ENCODE peak calls at places on chromosomes 2 and 18, in four cellular contexts. One of them, this sample, is unnamed.

GRCh38 chr2:219803294-219803693 is 175.9 kb downstream of the SLC4A3 start:
- DNase-seq in A549: no peak
- DNase-seq in IMR-90: peak; percentile 34
- DNase-seq in K562: no peak
- DNase-seq in this sample: no peak

GRCh38 chr2:227813229-227813561 is 447 bp upstream of the CCL20 start:
- DNase-seq in A549: no peak
- DNase-seq in K562: no peak
- DNase-seq in IMR-90: no peak
- DNase-seq in this sample: no peak

GRCh38 chr2:16508061-16508851 is 157.4 kb downstream of the CYRIA start:
- DNase-seq in K562: peak; percentile 39
- DNase-seq in A549: peak; percentile 57
- DNase-seq in IMR-90: no peak
- DNase-seq in this sample: no peak

GRCh38 chr2:109369671-109370191 is 240.7 kb downstream of the SH3RF3 start:
- DNase-seq in IMR-90: no peak
- DNase-seq in K562: no peak
- DNase-seq in A549: no peak
- DNase-seq in this sample: no peak

GRCh38 chr18:58476521-58477210 is 152.2 kb downstream of the ALPK2 start:
- DNase-seq in K562: no peak
- DNase-seq in A549: no peak
- DNase-seq in IMR-90: no peak
- DNase-seq in this sample: no peak

GRCh38 chr2:73043978-73044832 is 27.3 kb downstream of the SFXN5 start:
- DNase-seq in A549: no peak
- DNase-seq in K562: no peak
- DNase-seq in IMR-90: no peak
- DNase-seq in this sample: no peak

GRCh38 chr2:69755862-69756467 is 14.0 kb downstream of the ANXA4 start:
- DNase-seq in A549: peak; percentile 75
- DNase-seq in K562: no peak
- DNase-seq in IMR-90: peak; percentile 60
- DNase-seq in this sample: no peak

GRCh38 chr2:36740031-36740430 is 43.5 kb downstream of the VIT start:
- DNase-seq in K562: no peak
- DNase-seq in A549: no peak
- DNase-seq in IMR-90: no peak
- DNase-seq in this sample: no peak

GRCh38 chr2:201797175-201797840 is 9.0 kb upstream of the CDK15 start:
- DNase-seq in A549: no peak
- DNase-seq in K562: no peak
- DNase-seq in IMR-90: peak; percentile 85
- DNase-seq in this sample: no peak

GRCh38 chr2:191538334-191538910 is 139.5 kb upstream of the NABP1 start:
- DNase-seq in IMR-90: no peak
- DNase-seq in A549: no peak
- DNase-seq in K562: no peak
- DNase-seq in this sample: no peak

GRCh38 chr2:29817846-29818680 is 103.3 kb downstream of the ALK start:
- DNase-seq in A549: no peak
- DNase-seq in IMR-90: no peak
- DNase-seq in K562: no peak
- DNase-seq in this sample: no peak

GRCh38 chr2:30706534-30707303 is 100.5 kb downstream of the CAPN13 start:
- DNase-seq in IMR-90: peak; percentile 60
- DNase-seq in K562: peak; percentile 62
- DNase-seq in A549: peak; percentile 59
- DNase-seq in this sample: peak; percentile 27

GRCh38 chr2:174697267-174697666 is 67.0 kb downstream of the CHRNA1 start:
- DNase-seq in IMR-90: peak; percentile 57
- DNase-seq in K562: peak; percentile 78
- DNase-seq in A549: peak; percentile 91
- DNase-seq in this sample: no peak

GRCh38 chr2:133581027-133581760 is 12.9 kb upstream of the NCKAP5 start:
- DNase-seq in A549: no peak
- DNase-seq in K562: no peak
- DNase-seq in IMR-90: peak; percentile 86
- DNase-seq in this sample: no peak

GRCh38 chr2:139721454-139721995 is 941.3 kb upstream of the NXPH2 start:
- DNase-seq in A549: no peak
- DNase-seq in K562: no peak
- DNase-seq in IMR-90: no peak
- DNase-seq in this sample: no peak

GRCh38 chr2:240873098-240873788 is 4.6 kb downstream of the AGXT start:
- DNase-seq in A549: no peak
- DNase-seq in IMR-90: no peak
- DNase-seq in K562: no peak
- DNase-seq in this sample: no peak

GRCh38 chr2:72916743-72917137 is 579 bp upstream of the EMX1 start:
- DNase-seq in K562: no peak
- DNase-seq in IMR-90: no peak
- DNase-seq in A549: no peak
- DNase-seq in this sample: no peak

GRCh38 chr2:236861196-236861875 is 224.4 kb upstream of the COPS8 start:
- DNase-seq in K562: no peak
- DNase-seq in IMR-90: no peak
- DNase-seq in A549: no peak
- DNase-seq in this sample: no peak

GRCh38 chr18:5107990-5108389 is 89.1 kb downstream of the AKAIN1 start:
- DNase-seq in A549: no peak
- DNase-seq in IMR-90: no peak
- DNase-seq in K562: no peak
- DNase-seq in this sample: no peak

GRCh38 chr18:74803117-74803516 is 205.4 kb downstream of the ZNF407 start:
- DNase-seq in K562: peak; percentile 5
- DNase-seq in IMR-90: no peak
- DNase-seq in A549: no peak
- DNase-seq in this sample: no peak

GRCh38 chr18:70578480-70578879 is 289.6 kb downstream of the SOCS6 start:
- DNase-seq in A549: peak; percentile 3
- DNase-seq in K562: no peak
- DNase-seq in IMR-90: no peak
- DNase-seq in this sample: no peak

GRCh38 chr2:53508667-53509066 is 258.9 kb upstream of the CHAC2 start:
- DNase-seq in A549: no peak
- DNase-seq in IMR-90: peak; percentile 9
- DNase-seq in K562: no peak
- DNase-seq in this sample: no peak

GRCh38 chr2:40511661-40512213 is 59.8 kb upstream of the SLC8A1 start:
- DNase-seq in K562: no peak
- DNase-seq in IMR-90: peak; percentile 80
- DNase-seq in A549: no peak
- DNase-seq in this sample: no peak

GRCh38 chr2:185825557-185825956 is 87.0 kb downstream of the FSIP2 start:
- DNase-seq in A549: no peak
- DNase-seq in IMR-90: no peak
- DNase-seq in K562: no peak
- DNase-seq in this sample: no peak

GRCh38 chr2:11187083-11187619 is 31.9 kb downstream of the SLC66A3 start:
- DNase-seq in K562: no peak
- DNase-seq in A549: no peak
- DNase-seq in IMR-90: peak; percentile 77
- DNase-seq in this sample: no peak

GRCh38 chr2:241496904-241497877 is 11.2 kb downstream of the STK25 start:
- DNase-seq in IMR-90: no peak
- DNase-seq in K562: no peak
- DNase-seq in A549: no peak
- DNase-seq in this sample: no peak

GRCh38 chr2:111116843-111117665 is 3.7 kb upstream of the BCL2L11 start:
- DNase-seq in K562: peak; percentile 65
- DNase-seq in A549: peak; percentile 87
- DNase-seq in IMR-90: peak; percentile 71
- DNase-seq in this sample: peak; percentile 46

GRCh38 chr2:175167076-175167791 is 769 bp downstream of the ATF2 start:
- DNase-seq in K562: peak; percentile 75
- DNase-seq in A549: peak; percentile 28
- DNase-seq in IMR-90: no peak
- DNase-seq in this sample: no peak

GRCh38 chr2:44952143-44952805 is 10.8 kb downstream of the SIX3 start:
- DNase-seq in K562: peak; percentile 75
- DNase-seq in IMR-90: peak; percentile 34
- DNase-seq in A549: peak; percentile 75
- DNase-seq in this sample: no peak

DNA sequence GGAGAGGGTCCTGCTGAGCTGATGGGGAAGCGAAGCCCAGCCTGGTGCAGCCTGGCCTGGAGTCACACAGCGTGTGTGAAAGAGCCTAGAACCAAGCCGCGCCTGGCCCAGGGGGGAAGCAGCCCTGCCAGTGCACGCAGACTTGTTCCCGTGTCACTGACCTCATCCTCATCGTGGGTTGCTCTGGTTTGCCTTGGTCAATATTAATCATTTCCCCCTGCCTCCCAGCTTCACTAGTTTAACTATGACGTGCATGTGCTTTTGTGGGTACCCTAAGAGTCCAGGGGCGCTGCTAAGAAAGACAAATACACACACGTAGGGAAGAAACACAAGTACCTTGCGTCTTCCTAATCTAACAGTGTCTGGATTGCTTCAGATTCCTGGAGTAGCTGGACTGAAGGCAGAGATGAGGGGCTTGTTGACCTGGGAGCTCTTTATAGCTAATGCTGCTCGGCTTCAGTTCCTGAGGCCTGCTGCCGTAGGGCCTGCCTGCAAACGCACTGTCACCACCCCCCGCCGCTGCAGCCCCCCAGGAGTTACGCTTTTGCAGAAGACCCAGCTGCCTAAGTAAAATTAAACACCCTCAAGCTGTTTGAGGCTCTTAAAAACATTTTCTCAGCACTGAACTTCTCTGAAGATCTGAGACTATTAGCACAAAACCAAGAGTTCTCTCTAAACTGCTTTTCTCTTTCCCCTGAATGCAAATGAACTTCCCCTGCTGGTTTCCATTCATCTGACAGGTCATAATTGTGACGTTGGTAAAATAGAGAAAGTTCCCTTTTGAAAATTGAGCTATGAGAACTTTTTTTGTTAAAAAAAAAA is 159.2 kb downstream of the FAM210A start:
- DNase-seq in K562: no peak
- DNase-seq in IMR-90: no peak
- DNase-seq in A549: no peak
- DNase-seq in this sample: peak; percentile 89
- TF ChIP-seq ELK1 in K562: no peak
- TF ChIP-seq ELK1 in IMR-90: no peak
- TF ChIP-seq ELK1 in A549: no peak
- TF ChIP-seq ELK1 in this sample: no peak

DNA sequence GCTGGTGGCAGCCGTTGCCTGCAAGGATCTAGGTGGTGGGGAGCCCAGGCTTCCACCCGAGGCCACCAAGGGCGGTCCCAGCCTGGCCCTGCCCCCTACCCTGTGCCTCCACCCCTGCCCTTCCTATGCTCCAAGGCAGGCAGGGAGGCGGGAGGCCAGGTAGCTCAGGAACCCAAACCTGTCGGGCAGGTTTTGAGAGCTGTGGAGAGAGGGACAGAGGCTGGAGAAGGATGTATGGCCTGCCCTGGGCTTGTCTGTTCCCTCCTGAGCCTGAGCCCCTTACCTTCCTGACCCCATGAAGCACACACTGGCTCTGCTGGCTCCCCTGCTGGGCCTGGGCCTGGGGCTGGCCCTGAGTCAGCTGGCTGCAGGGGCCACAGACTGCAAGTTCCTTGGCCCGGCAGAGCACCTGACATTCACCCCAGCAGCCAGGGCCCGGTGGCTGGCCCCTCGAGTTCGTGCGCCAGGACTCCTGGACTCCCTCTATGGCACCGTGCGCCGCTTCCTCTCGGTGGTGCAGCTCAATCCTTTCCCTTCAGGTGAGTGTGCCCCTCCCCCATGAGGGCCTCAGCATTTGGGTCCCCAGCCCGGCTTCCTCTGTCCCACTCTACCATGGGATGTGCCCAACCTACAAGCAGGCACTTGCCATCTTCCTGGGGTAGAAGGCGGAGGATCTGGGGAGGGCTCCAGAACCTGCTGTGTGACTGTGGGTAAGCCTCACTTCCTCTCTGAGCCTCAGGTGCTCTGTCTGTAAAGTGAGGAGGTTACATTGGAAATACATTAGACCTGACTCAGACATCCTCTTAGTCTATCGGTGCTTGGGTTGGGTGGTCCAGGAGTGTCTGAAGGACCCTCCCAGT is at the start of gene PROM2:
- DNase-seq in A549: no peak
- DNase-seq in IMR-90: no peak
- DNase-seq in K562: no peak
- DNase-seq in this sample: no peak
- TF ChIP-seq ELK1 in A549: no peak
- TF ChIP-seq ELK1 in IMR-90: no peak
- TF ChIP-seq ELK1 in K562: no peak
- TF ChIP-seq ELK1 in this sample: no peak

DNA sequence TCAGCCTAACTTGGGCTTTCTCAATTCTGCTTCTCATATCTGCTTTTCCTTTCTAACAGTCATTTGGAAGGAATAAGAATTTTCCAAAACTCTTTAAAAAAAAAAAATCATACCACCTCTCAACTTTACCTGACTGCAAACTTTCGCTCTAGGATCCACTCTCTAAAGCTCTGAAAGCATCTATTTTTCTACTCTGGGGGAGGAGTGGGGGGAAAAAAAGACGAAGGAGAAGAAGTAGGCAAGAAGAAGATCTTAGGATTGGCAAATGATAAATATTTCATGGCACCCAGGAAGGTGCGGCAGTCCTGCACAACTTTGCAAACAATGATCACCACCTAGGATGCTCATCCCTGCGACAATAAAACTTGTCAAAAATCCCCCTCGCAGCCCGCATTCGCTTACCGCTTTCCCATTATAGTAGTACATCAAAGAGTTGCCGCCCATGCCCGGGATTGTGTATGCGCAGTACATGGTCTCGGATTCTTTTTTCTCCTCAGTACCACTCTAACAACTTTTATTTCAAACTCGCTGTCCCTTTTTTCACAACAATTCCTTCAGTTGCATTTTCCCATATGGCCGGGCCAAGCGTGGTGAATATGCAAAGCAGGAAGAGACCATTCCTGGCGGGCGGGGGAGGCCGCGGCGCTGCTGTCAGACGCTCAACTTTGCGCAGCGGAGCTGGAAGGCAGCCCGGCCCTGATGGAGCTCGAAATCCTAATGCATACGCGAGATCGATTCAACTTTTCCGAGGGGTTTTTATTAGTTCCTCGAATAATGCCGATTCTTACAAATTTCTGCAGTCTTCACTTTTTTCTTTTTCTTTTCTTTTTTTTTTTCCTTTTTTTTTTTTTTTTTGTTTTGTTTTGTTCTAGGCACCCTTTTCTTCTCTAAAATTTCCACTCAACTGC is 266.5 kb downstream of the TCF4 start:
- DNase-seq in IMR-90: peak; percentile 89
- DNase-seq in A549: peak; percentile 7
- DNase-seq in K562: no peak
- DNase-seq in this sample: peak; percentile 75
- TF ChIP-seq ELK1 in IMR-90: no peak
- TF ChIP-seq ELK1 in A549: no peak
- TF ChIP-seq ELK1 in K562: no peak
- TF ChIP-seq ELK1 in this sample: no peak

DNA sequence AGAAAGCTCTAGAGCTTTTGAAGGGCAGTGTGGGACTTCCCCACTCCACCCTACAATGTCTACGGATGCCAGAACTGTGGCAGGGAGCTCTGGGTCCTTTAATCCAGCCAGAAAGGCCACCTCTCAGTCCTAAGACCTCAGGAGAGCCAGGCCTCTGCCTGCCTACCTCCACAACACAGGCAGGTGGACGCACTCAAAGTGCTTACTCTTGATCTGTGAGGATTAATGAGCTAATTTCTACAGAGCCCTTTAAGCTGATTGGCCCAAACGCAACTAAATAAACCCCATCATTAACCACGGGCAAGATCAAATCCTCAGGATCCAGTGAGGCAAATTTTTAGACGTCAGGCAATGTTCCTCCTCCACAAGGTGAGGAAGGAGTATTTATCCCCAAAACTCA is 8.1 kb downstream of the STK39 start:
- DNase-seq in IMR-90: no peak
- DNase-seq in A549: no peak
- DNase-seq in K562: no peak
- DNase-seq in this sample: no peak
- TF ChIP-seq ELK1 in IMR-90: no peak
- TF ChIP-seq ELK1 in A549: no peak
- TF ChIP-seq ELK1 in K562: no peak
- TF ChIP-seq ELK1 in this sample: no peak

This sample was measured in GM12878.